ENCODE peak calls at places on chromosomes 6 and 20, in seven cellular contexts. D is Daoy; P is AG20443; I is hepatocyte; U is activated CD8-positive, alpha-beta memory T cell treated with anti-CD3 and anti-CD28 coated beads for 1 hour; J is A673; B is CD4-positive, alpha-beta T cell. H is an unnamed sample.

GRCh38 chr6:107652526-107653182 is 162.7 kb downstream of the SOBP start:
- DNase-seq in D (no peak), P (no peak), I (no peak), U (no peak), J (no peak), B (no peak), H (no peak)

GRCh38 chr20:32687180-32687532 is 13.4 kb upstream of the C20orf203 start:
- DNase-seq in D (no peak), P (no peak), I (no peak), U (no peak), J (no peak), B (no peak), H (no peak)

GRCh38 chr20:45910670-45911485 is 1.1 kb downstream of the PLTP start:
- DNase-seq in D (peak), P (peak), I (peak), U (peak), J (peak), B (peak), H (peak)

GRCh38 chr6:12233693-12234551 is 56.2 kb upstream of the EDN1 start:
- DNase-seq in D (peak), P (peak), I (peak), U (no peak), J (peak), B (peak), H (no peak)

GRCh38 chr6:12222405-12223366 is 67.5 kb upstream of the EDN1 start:
- DNase-seq in D (no peak), P (no peak), I (no peak), U (no peak), J (no peak), B (no peak), H (peak)

GRCh38 chr6:218153-219018 is 73.9 kb upstream of the DUSP22 start:
- DNase-seq in D (no peak), P (no peak), I (no peak), U (no peak), J (no peak), B (no peak), H (no peak)

GRCh38 chr20:3239867-3240775 is 1.1 kb upstream of the SLC4A11 start:
- DNase-seq in D (no peak), P (peak), I (no peak), U (no peak), J (no peak), B (no peak), H (no peak)

GRCh38 chr6:148192310-148192709 is 150.3 kb upstream of the SASH1 start:
- DNase-seq in D (peak), P (peak), I (no peak), U (no peak), J (no peak), B (no peak), H (no peak)

GRCh38 chr6:33923857-33924514 is 120.2 kb upstream of the MLN start:
- DNase-seq in D (peak), P (no peak), I (no peak), U (no peak), J (no peak), B (peak), H (no peak)

GRCh38 chr6:6810727-6811126 is 222.2 kb downstream of the LY86 start:
- DNase-seq in D (no peak), P (no peak), I (no peak), U (no peak), J (no peak), B (no peak), H (no peak)

GRCh38 chr6:42428326-42429041 is 23.2 kb downstream of the TRERF1 start:
- DNase-seq in D (peak), P (peak), I (no peak), U (no peak), J (no peak), B (peak), H (no peak)

GRCh38 chr6:16670183-16670582 is 91.1 kb downstream of the ATXN1 start:
- DNase-seq in D (peak), P (no peak), I (no peak), U (no peak), J (no peak), B (no peak), H (peak)

GRCh38 chr6:22583230-22583629 is 13.9 kb downstream of the HDGFL1 start:
- DNase-seq in D (no peak), P (no peak), I (no peak), U (no peak), J (no peak), B (no peak), H (no peak)

GRCh38 chr6:105642708-105643107 is 239.8 kb upstream of the PREP start:
- DNase-seq in D (no peak), P (peak), I (no peak), U (no peak), J (no peak), B (no peak), H (no peak)

GRCh38 chr6:140879861-140880260 is 1252.9 kb upstream of the GJE1 start:
- DNase-seq in D (no peak), P (peak), I (no peak), U (no peak), J (no peak), B (no peak), H (no peak)

GRCh38 chr6:117110146-117110545 is 155.2 kb upstream of the VGLL2 start:
- DNase-seq in D (no peak), P (no peak), I (no peak), U (no peak), J (no peak), B (no peak), H (no peak)

GRCh38 chr6:103800131-103800670 is 1059.5 kb downstream of the HACE1 start:
- DNase-seq in D (no peak), P (no peak), I (no peak), U (no peak), J (peak), B (no peak), H (no peak)

H was measured in islet precursor cell.